ENCODE peak calls at places on chromosomes 6 and 20, in six cellular contexts. One of them, this sample, is unnamed.

GRCh38 chr6:145428656-145429173 is 306.6 kb downstream of the EPM2A start:
- DNase-seq in progenitor cell of endocrine pancreas: no peak
- DNase-seq in CD4-positive, alpha-beta memory T cell: no peak
- DNase-seq in central memory CD4-positive, alpha-beta T cell: no peak
- DNase-seq in GM06990: no peak
- DNase-seq in left ventricle myocardium superior: no peak
- DNase-seq in this sample: no peak

GRCh38 chr6:33205172-33206026 is 944 bp downstream of the HSD17B8 start:
- DNase-seq in progenitor cell of endocrine pancreas: no peak
- DNase-seq in CD4-positive, alpha-beta memory T cell: no peak
- DNase-seq in central memory CD4-positive, alpha-beta T cell: no peak
- DNase-seq in GM06990: peak
- DNase-seq in left ventricle myocardium superior: no peak
- DNase-seq in this sample: no peak

GRCh38 chr6:126657556-126658129 is 317.7 kb downstream of the CENPW start:
- DNase-seq in progenitor cell of endocrine pancreas: no peak
- DNase-seq in CD4-positive, alpha-beta memory T cell: no peak
- DNase-seq in central memory CD4-positive, alpha-beta T cell: no peak
- DNase-seq in GM06990: no peak
- DNase-seq in left ventricle myocardium superior: no peak
- DNase-seq in this sample: no peak

GRCh38 chr6:148494226-148494625 is 151.6 kb downstream of the SASH1 start:
- DNase-seq in progenitor cell of endocrine pancreas: no peak
- DNase-seq in CD4-positive, alpha-beta memory T cell: no peak
- DNase-seq in central memory CD4-positive, alpha-beta T cell: no peak
- DNase-seq in GM06990: no peak
- DNase-seq in left ventricle myocardium superior: no peak
- DNase-seq in this sample: no peak

GRCh38 chr20:50367739-50368375 is 142.3 kb upstream of the PTPN1 start:
- DNase-seq in progenitor cell of endocrine pancreas: no peak
- DNase-seq in CD4-positive, alpha-beta memory T cell: no peak
- DNase-seq in central memory CD4-positive, alpha-beta T cell: no peak
- DNase-seq in GM06990: no peak
- DNase-seq in left ventricle myocardium superior: no peak
- DNase-seq in this sample: no peak

GRCh38 chr6:139754898-139755754 is 380.7 kb upstream of the CITED2 start:
- DNase-seq in progenitor cell of endocrine pancreas: no peak
- DNase-seq in CD4-positive, alpha-beta memory T cell: no peak
- DNase-seq in central memory CD4-positive, alpha-beta T cell: no peak
- DNase-seq in GM06990: no peak
- DNase-seq in left ventricle myocardium superior: no peak
- DNase-seq in this sample: no peak

GRCh38 chr6:109743739-109744138 is 52.6 kb downstream of the FIG4 start:
- DNase-seq in progenitor cell of endocrine pancreas: no peak
- DNase-seq in CD4-positive, alpha-beta memory T cell: no peak
- DNase-seq in central memory CD4-positive, alpha-beta T cell: no peak
- DNase-seq in GM06990: no peak
- DNase-seq in left ventricle myocardium superior: no peak
- DNase-seq in this sample: no peak

GRCh38 chr6:95280690-95281273 is 296.6 kb upstream of the MANEA start:
- DNase-seq in progenitor cell of endocrine pancreas: no peak
- DNase-seq in CD4-positive, alpha-beta memory T cell: no peak
- DNase-seq in central memory CD4-positive, alpha-beta T cell: no peak
- DNase-seq in GM06990: no peak
- DNase-seq in left ventricle myocardium superior: no peak
- DNase-seq in this sample: peak

GRCh38 chr6:129175066-129175465 is 292.1 kb downstream of the LAMA2 start:
- DNase-seq in progenitor cell of endocrine pancreas: no peak
- DNase-seq in CD4-positive, alpha-beta memory T cell: no peak
- DNase-seq in central memory CD4-positive, alpha-beta T cell: no peak
- DNase-seq in GM06990: no peak
- DNase-seq in left ventricle myocardium superior: no peak
- DNase-seq in this sample: no peak

GRCh38 chr6:36976931-36977330 is 9.1 kb downstream of the MTCH1 start:
- DNase-seq in progenitor cell of endocrine pancreas: no peak
- DNase-seq in CD4-positive, alpha-beta memory T cell: no peak
- DNase-seq in central memory CD4-positive, alpha-beta T cell: no peak
- DNase-seq in GM06990: no peak
- DNase-seq in left ventricle myocardium superior: no peak
- DNase-seq in this sample: no peak

GRCh38 chr6:42453649-42454427 is 2.1 kb upstream of the TRERF1 start:
- DNase-seq in progenitor cell of endocrine pancreas: peak
- DNase-seq in CD4-positive, alpha-beta memory T cell: no peak
- DNase-seq in central memory CD4-positive, alpha-beta T cell: no peak
- DNase-seq in GM06990: peak
- DNase-seq in left ventricle myocardium superior: peak
- DNase-seq in this sample: peak

GRCh38 chr6:28266962-28267694 is at the start of gene ZSCAN26:
- DNase-seq in progenitor cell of endocrine pancreas: peak
- DNase-seq in CD4-positive, alpha-beta memory T cell: peak
- DNase-seq in central memory CD4-positive, alpha-beta T cell: peak
- DNase-seq in GM06990: peak
- DNase-seq in left ventricle myocardium superior: peak
- DNase-seq in this sample: peak

GRCh38 chr20:3811421-3812258 is 8.7 kb upstream of the AP5S1 start:
- DNase-seq in progenitor cell of endocrine pancreas: no peak
- DNase-seq in CD4-positive, alpha-beta memory T cell: peak
- DNase-seq in central memory CD4-positive, alpha-beta T cell: peak
- DNase-seq in GM06990: no peak
- DNase-seq in left ventricle myocardium superior: peak
- DNase-seq in this sample: peak

GRCh38 chr6:72406517-72406916 is 215.3 kb upstream of the KCNQ5 start:
- DNase-seq in progenitor cell of endocrine pancreas: no peak
- DNase-seq in CD4-positive, alpha-beta memory T cell: no peak
- DNase-seq in central memory CD4-positive, alpha-beta T cell: no peak
- DNase-seq in GM06990: no peak
- DNase-seq in left ventricle myocardium superior: no peak
- DNase-seq in this sample: no peak

GRCh38 chr20:32006841-32007786 is 3.1 kb upstream of the CCM2L start:
- DNase-seq in progenitor cell of endocrine pancreas: no peak
- DNase-seq in CD4-positive, alpha-beta memory T cell: no peak
- DNase-seq in central memory CD4-positive, alpha-beta T cell: no peak
- DNase-seq in GM06990: no peak
- DNase-seq in left ventricle myocardium superior: no peak
- DNase-seq in this sample: no peak

GRCh38 chr20:51457281-51457932 is 85.1 kb downstream of the NFATC2 start:
- DNase-seq in progenitor cell of endocrine pancreas: no peak
- DNase-seq in CD4-positive, alpha-beta memory T cell: no peak
- DNase-seq in central memory CD4-positive, alpha-beta T cell: no peak
- DNase-seq in GM06990: no peak
- DNase-seq in left ventricle myocardium superior: peak
- DNase-seq in this sample: peak

GRCh38 chr20:32902456-32903420 is 44.0 kb downstream of the EFCAB8 start:
- DNase-seq in progenitor cell of endocrine pancreas: peak
- DNase-seq in CD4-positive, alpha-beta memory T cell: peak
- DNase-seq in central memory CD4-positive, alpha-beta T cell: peak
- DNase-seq in GM06990: no peak
- DNase-seq in left ventricle myocardium superior: peak
- DNase-seq in this sample: peak

GRCh38 chr6:124753562-124753961 is 208.7 kb upstream of the RNF217 start:
- DNase-seq in progenitor cell of endocrine pancreas: no peak
- DNase-seq in CD4-positive, alpha-beta memory T cell: no peak
- DNase-seq in central memory CD4-positive, alpha-beta T cell: no peak
- DNase-seq in GM06990: no peak
- DNase-seq in left ventricle myocardium superior: no peak
- DNase-seq in this sample: no peak

GRCh38 chr6:33080127-33081089 is 4.6 kb downstream of the HLA-DPB1 start:
- DNase-seq in progenitor cell of endocrine pancreas: peak
- DNase-seq in CD4-positive, alpha-beta memory T cell: no peak
- DNase-seq in central memory CD4-positive, alpha-beta T cell: no peak
- DNase-seq in GM06990: no peak
- DNase-seq in left ventricle myocardium superior: peak
- DNase-seq in this sample: peak

GRCh38 chr6:129575378-129576118 is 134.4 kb downstream of the ARHGAP18 start:
- DNase-seq in progenitor cell of endocrine pancreas: no peak
- DNase-seq in CD4-positive, alpha-beta memory T cell: peak
- DNase-seq in central memory CD4-positive, alpha-beta T cell: peak
- DNase-seq in GM06990: no peak
- DNase-seq in left ventricle myocardium superior: no peak
- DNase-seq in this sample: no peak